ENCODE peak calls at places on chromosomes 3 and 15, in six cellular contexts. L is NCI-H1436; C is activated CD4-positive, alpha-beta T cell treated with anti-CD3 and anti-CD28 coated beads, Interleukin-2, amount 50 U/mL, for 48 hours; G is B cell; Z is germinal center; W is Calu3. F is an unnamed sample.

GRCh38 chr3:14234197-14235002 is 55.8 kb downstream of the LSM3 start:
- DNase-seq in W (peak; percentile 66), Z (no peak), C (no peak), G (no peak), L (no peak), F (no peak)

GRCh38 chr15:48494646-48495045 is 150.9 kb downstream of the FBN1 start:
- DNase-seq in Z (no peak), C (no peak), G (no peak), L (no peak), W (no peak), F (no peak)

GRCh38 chr3:158313344-158313927 is 203.5 kb downstream of the RSRC1 start:
- DNase-seq in L (peak; percentile 45), Z (peak; percentile 8), G (no peak), W (peak; percentile 29), C (no peak), F (no peak)

GRCh38 chr3:111128884-111129283 is 57.3 kb downstream of the NECTIN3 start:
- DNase-seq in W (no peak), Z (no peak), C (no peak), L (no peak), G (no peak), F (no peak)

GRCh38 chr3:127417709-127418559 is 130.1 kb upstream of the PRR20G start:
- DNase-seq in W (no peak), Z (no peak), C (no peak), L (no peak), G (no peak), F (no peak)

GRCh38 chr3:113260980-113261920 is 49.9 kb downstream of the BOC start:
- DNase-seq in G (no peak), Z (no peak), L (no peak), C (no peak), W (no peak), F (no peak)

GRCh38 chr3:71397046-71397445 is 186.5 kb downstream of the FOXP1 start:
- DNase-seq in W (peak; percentile 37), G (no peak), L (no peak), Z (no peak), C (no peak), F (no peak)

GRCh38 chr3:185960518-185961288 is 22.9 kb upstream of the TRA2B start:
- DNase-seq in Z (no peak), W (no peak), G (no peak), C (no peak), L (no peak), F (no peak)

GRCh38 chr3:122299872-122300460 is 25.1 kb upstream of the CSTA start:
- DNase-seq in C (peak; percentile 14), L (no peak), G (no peak), Z (peak; percentile 45), W (peak; percentile 38), F (no peak)

GRCh38 chr3:115512565-115513410 is 110.5 kb upstream of the GAP43 start:
- DNase-seq in Z (peak; percentile 14), C (peak; percentile 6), W (peak; percentile 5), L (peak; percentile 75), G (no peak), F (no peak)

GRCh38 chr3:123027292-123028232 is at the start of gene SEMA5B:
- DNase-seq in C (peak; percentile 21), G (peak; percentile 77), W (peak; percentile 43), L (peak; percentile 74), Z (peak; percentile 45), F (no peak)

GRCh38 chr3:15634671-15635661 is 33.4 kb downstream of the BTD start:
- DNase-seq in W (no peak), Z (no peak), G (no peak), L (no peak), C (no peak), F (no peak)

GRCh38 chr3:51729005-51729633 is 22.3 kb downstream of the GRM2 start:
- DNase-seq in W (no peak), C (no peak), G (no peak), Z (no peak), L (no peak), F (no peak)

GRCh38 chr3:47324278-47324865 is 41.6 kb downstream of the KLHL18 start:
- DNase-seq in C (peak; percentile 26), L (peak; percentile 9), G (peak; percentile 58), Z (peak; percentile 71), W (peak; percentile 65), F (peak; percentile 56)

GRCh38 chr3:149216195-149216869 is 5.3 kb downstream of the CP start:
- DNase-seq in G (no peak), W (peak; percentile 35), L (peak; percentile 24), Z (no peak), C (no peak), F (no peak)

GRCh38 chr3:49929333-49930240 is at the start of gene MON1A:
- DNase-seq in L (peak; percentile 30), G (peak; percentile 85), Z (peak; percentile 80), W (peak; percentile 97), C (peak; percentile 95), F (peak; percentile 90)

GRCh38 chr3:58581328-58582091 is 4.3 kb upstream of the FAM107A start:
- DNase-seq in G (no peak), W (no peak), Z (no peak), L (no peak), C (no peak), F (no peak)

GRCh38 chr3:101925564-101925963 is 76.2 kb downstream of the NFKBIZ start:
- DNase-seq in Z (no peak), W (no peak), C (no peak), L (peak; percentile 46), G (no peak), F (no peak)

GRCh38 chr3:140529558-140529957 is 148.3 kb upstream of the TRIM42 start:
- DNase-seq in Z (no peak), C (no peak), W (no peak), G (no peak), L (no peak), F (no peak)